ENCODE peak calls at places on chromosomes 16 and 17, in five cellular contexts. H is GM12878, W is SK-N-SH, C is H1, B is HCT116. A is an unnamed sample.

GRCh38 chr17:27385626-27386025 is 70.6 kb upstream of the KSR1 start:
- DNase-seq in H (no peak), W (no peak), C (no peak), B (no peak), A (no peak)

GRCh38 chr16:66364117-66364958 is 2.2 kb upstream of the CDH5 start:
- DNase-seq in H (no peak), W (no peak), C (no peak), B (no peak), A (peak)

GRCh38 chr16:87806246-87806607 is 40.4 kb upstream of the KLHDC4 start:
- DNase-seq in H (no peak), W (no peak), C (no peak), B (peak), A (no peak)

GRCh38 chr17:67602974-67603373 is 114.8 kb upstream of the NOL11 start:
- DNase-seq in H (no peak), W (peak), C (peak), B (peak), A (peak)

GRCh38 chr16:88815901-88816589 is 4.3 kb upstream of the APRT start:
- DNase-seq in H (no peak), W (peak), C (peak), B (no peak), A (no peak)

GRCh38 chr16:69926241-69926640 is 24.9 kb upstream of the CLEC18A start:
- DNase-seq in H (no peak), W (no peak), C (no peak), B (no peak), A (no peak)

GRCh38 chr17:9237661-9238301 is 216.5 kb downstream of the NTN1 start:
- DNase-seq in H (no peak), W (no peak), C (no peak), B (no peak), A (no peak)

GRCh38 chr16:84159006-84159405 is 13.9 kb downstream of the DNAAF1 start:
- DNase-seq in H (no peak), W (peak), C (no peak), B (no peak), A (no peak)

GRCh38 chr17:17126131-17127110 is 79.7 kb downstream of the PLD6 start:
- DNase-seq in H (no peak), W (no peak), C (no peak), B (no peak), A (no peak)

GRCh38 chr17:81735181-81736102 is 23.4 kb downstream of the SLC25A10 start:
- DNase-seq in H (peak), W (no peak), C (no peak), B (no peak), A (peak)

GRCh38 chr17:8408371-8408770 is 10.7 kb upstream of the RNF222 start:
- DNase-seq in H (no peak), W (no peak), C (no peak), B (peak), A (no peak)

GRCh38 chr17:57670769-57671545 is 74.1 kb downstream of the CCDC182 start:
- DNase-seq in H (no peak), W (no peak), C (peak), B (no peak), A (no peak)

GRCh38 chr16:58098207-58099096 is 30.7 kb downstream of the CFAP20 start:
- DNase-seq in H (no peak), W (no peak), C (no peak), B (no peak), A (no peak)

GRCh38 chr17:82490512-82491195 is 28.9 kb upstream of the FOXK2 start:
- DNase-seq in H (no peak), W (no peak), C (no peak), B (no peak), A (no peak)

GRCh38 chr17:79852748-79853147 is 13.5 kb upstream of the CBX4 start:
- DNase-seq in H (no peak), W (no peak), C (no peak), B (no peak), A (no peak)

GRCh38 chr16:641326-642188 is at the start of gene MCRIP2:
- DNase-seq in H (peak), W (peak), C (peak), B (no peak), A (peak)

GRCh38 chr16:15933781-15934180 is 15.6 kb upstream of the ABCC1 start:
- DNase-seq in H (no peak), W (no peak), C (no peak), B (no peak), A (no peak)

GRCh38 chr17:78737332-78737731 is 44.7 kb downstream of the CYTH1 start:
- DNase-seq in H (no peak), W (peak), C (no peak), B (no peak), A (no peak)

GRCh38 chr17:19727466-19728113 is 11.2 kb upstream of the SLC47A2 start:
- DNase-seq in H (no peak), W (no peak), C (no peak), B (no peak), A (peak)

GRCh38 chr17:72683506-72684404 is 408.7 kb downstream of the SLC39A11 start:
- DNase-seq in H (no peak), W (no peak), C (no peak), B (peak), A (peak)

GRCh38 chr17:15341385-15341849 is at the start of gene TEKT3:
- DNase-seq in H (no peak), W (peak), C (peak), B (no peak), A (peak)

GRCh38 chr17:73155410-73156165 is 9.2 kb upstream of the SSTR2 start:
- DNase-seq in H (no peak), W (peak), C (peak), B (no peak), A (no peak)

GRCh38 chr17:76038050-76038449 is 10.9 kb upstream of the EVPL start:
- DNase-seq in H (no peak), W (no peak), C (no peak), B (no peak), A (no peak)

GRCh38 chr17:16419074-16419928 is 3.9 kb downstream of the TRPV2 start:
- DNase-seq in H (peak), W (peak), C (no peak), B (no peak), A (no peak)

GRCh38 chr17:39595928-39596327 is 11.8 kb downstream of the NEUROD2 start:
- DNase-seq in H (no peak), W (no peak), C (peak), B (no peak), A (no peak)

GRCh38 chr16:86375370-86375769 is 135.0 kb upstream of the FOXF1 start:
- DNase-seq in H (no peak), W (no peak), C (no peak), B (no peak), A (no peak)

GRCh38 chr17:75845933-75846700 is 1.9 kb upstream of the UNC13D start:
- DNase-seq in H (no peak), W (no peak), C (no peak), B (no peak), A (no peak)

GRCh38 chr16:47888142-47888541 is 267.7 kb downstream of the ABCC12 start:
- DNase-seq in H (no peak), W (no peak), C (no peak), B (no peak), A (peak)

GRCh38 chr17:29243792-29244191 is 2.9 kb upstream of the CRYBA1 start:
- DNase-seq in H (no peak), W (peak), C (no peak), B (no peak), A (peak)

GRCh38 chr16:84117482-84117843 is 721 bp upstream of the MBTPS1 start:
- DNase-seq in H (no peak), W (peak), C (no peak), B (no peak), A (no peak)

GRCh38 chr17:74987909-74988711 is 678 bp downstream of the CDR2L start:
- DNase-seq in H (no peak), W (peak), C (peak), B (no peak), A (no peak)

GRCh38 chr17:65896889-65897288 is 295.0 kb downstream of the CEP112 start:
- DNase-seq in H (no peak), W (no peak), C (no peak), B (no peak), A (no peak)

GRCh38 chr17:31068291-31068690 is 26.5 kb upstream of the NF1 start:
- DNase-seq in H (no peak), W (peak), C (peak), B (peak), A (no peak)

GRCh38 chr16:88988980-88989791 is 12.2 kb upstream of the CBFA2T3 start:
- DNase-seq in H (no peak), W (no peak), C (no peak), B (no peak), A (no peak)

GRCh38 chr17:73247728-73248127 is 14.0 kb downstream of the CPSF4L start:
- DNase-seq in H (no peak), W (no peak), C (no peak), B (no peak), A (no peak)

GRCh38 chr16:695355-696089 is 5.3 kb upstream of the WDR24 start:
- DNase-seq in H (no peak), W (no peak), C (peak), B (no peak), A (no peak)

GRCh38 chr16:74605746-74606520 is 981 bp downstream of the GLG1 start:
- DNase-seq in H (no peak), W (no peak), C (no peak), B (no peak), A (no peak)

GRCh38 chr17:55825213-55825612 is 74.4 kb downstream of the PCTP start:
- DNase-seq in H (no peak), W (no peak), C (no peak), B (no peak), A (peak)

GRCh38 chr17:37488607-37489196 is 989 bp upstream of the DUSP14 start:
- DNase-seq in H (no peak), W (peak), C (no peak), B (peak), A (peak)

GRCh38 chr17:37489197-37490001 is at the start of gene DUSP14:
- DNase-seq in H (no peak), W (peak), C (peak), B (peak), A (peak)

GRCh38 chr17:37485938-37486570 is 3.6 kb upstream of the DUSP14 start:
- DNase-seq in H (no peak), W (no peak), C (no peak), B (no peak), A (no peak)

GRCh38 chr17:37490022-37490587 is 414 bp downstream of the DUSP14 start:
- DNase-seq in H (no peak), W (peak), C (peak), B (no peak), A (no peak)

DNA sequence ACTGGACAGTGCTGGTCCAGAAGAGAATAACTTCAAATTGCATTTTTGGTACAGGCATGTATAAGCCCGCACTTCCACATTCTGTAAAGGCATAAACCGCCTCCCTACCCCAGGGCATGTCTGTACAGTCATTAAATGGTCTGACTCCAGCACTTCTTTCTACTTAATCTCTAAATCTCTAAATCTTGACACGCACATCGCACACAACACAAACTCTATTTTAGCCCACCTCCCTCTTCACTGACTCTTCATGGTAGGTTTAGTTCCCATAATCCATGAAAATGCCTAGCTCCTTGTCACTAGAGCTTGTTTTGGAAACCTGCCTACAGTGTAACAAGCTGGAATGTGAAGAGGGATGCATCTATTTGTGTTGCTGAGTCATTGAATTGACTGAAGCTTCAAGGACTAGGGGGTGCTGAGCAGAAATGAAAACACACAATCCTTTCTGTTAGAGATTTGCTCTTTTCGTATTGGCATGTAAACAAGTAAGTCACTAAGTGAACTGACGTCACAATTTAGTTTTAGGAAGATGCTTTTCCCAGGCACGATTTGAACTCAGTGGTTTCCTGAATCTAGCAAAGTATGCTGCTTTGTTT is 1.6 kb upstream of the DUSP14 start:
- DNase-seq in H (no peak), W (peak), C (no peak), B (peak), A (peak)
- TF ChIP-seq JUND in H (no peak), W (peak), C (no peak), B (peak), A (peak)

GRCh38 chr16:68374961-68375660 is 64.3 kb downstream of the PRMT7 start:
- DNase-seq in H (no peak), W (no peak), C (no peak), B (no peak), A (peak)
- TF ChIP-seq JUND in H (no peak), W (no peak), C (no peak), B (no peak), A (no peak)

DNA sequence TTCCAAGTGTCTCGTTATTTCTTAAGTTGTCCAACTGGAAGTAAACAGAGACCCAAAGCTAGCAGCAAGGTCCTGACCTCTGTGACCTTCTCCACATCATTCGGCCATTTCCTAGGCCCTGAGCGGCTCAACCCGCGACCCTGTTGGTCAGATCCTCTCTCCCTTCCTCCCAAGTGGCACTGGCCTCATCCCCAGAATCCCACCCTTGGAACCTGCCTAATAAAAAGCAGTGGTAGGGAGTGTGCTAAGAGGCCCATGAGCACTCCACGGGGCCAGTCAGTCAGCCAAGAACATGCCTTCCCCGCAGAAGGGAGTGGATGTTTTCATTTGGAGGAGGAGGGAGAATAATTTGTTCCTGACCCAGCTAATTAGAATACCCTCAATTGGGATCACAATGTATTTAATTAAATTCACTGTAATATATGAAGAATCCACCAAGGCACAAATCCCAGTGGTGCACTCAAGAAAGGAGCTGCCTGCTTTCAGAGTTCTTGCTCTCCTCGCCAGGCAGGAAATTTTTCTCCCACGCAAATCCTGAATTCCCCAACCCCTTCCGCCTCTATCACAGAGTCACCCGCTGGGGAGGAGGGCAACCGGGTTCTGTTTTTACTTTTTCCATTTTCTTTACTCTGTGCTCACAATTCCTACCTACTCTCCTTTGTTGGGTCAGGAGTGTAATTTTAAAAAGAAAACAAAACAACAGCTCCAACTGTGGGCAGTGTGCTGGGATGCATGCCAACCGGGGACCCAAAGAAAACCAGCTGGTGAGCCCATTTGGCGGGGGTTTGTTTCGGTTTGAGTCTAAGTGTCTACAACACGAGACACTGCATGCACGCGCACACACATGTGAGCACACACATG is 153.4 kb downstream of the ZFHX3 start:
- DNase-seq in H (no peak), W (no peak), C (no peak), B (no peak), A (no peak)
- TF ChIP-seq JUND in H (no peak), W (no peak), C (no peak), B (no peak), A (no peak)

GRCh38 chr16:73064996-73065349 is 17.0 kb upstream of the ZFHX3 start:
- DNase-seq in H (no peak), W (no peak), C (no peak), B (no peak), A (no peak)
- TF ChIP-seq JUND in H (no peak), W (no peak), C (no peak), B (no peak), A (no peak)

GRCh38 chr16:49490321-49490705 is 116.7 kb downstream of the C16orf78 start:
- DNase-seq in H (no peak), W (no peak), C (no peak), B (no peak), A (no peak)

GRCh38 chr16:49491111-49491670 is 117.6 kb downstream of the C16orf78 start:
- DNase-seq in H (no peak), W (no peak), C (no peak), B (no peak), A (no peak)

GRCh38 chr16:49488740-49489525 is 115.3 kb downstream of the C16orf78 start:
- DNase-seq in H (no peak), W (no peak), C (no peak), B (no peak), A (no peak)

GRCh38 chr16:49488336-49488735 is 114.7 kb downstream of the C16orf78 start:
- DNase-seq in H (no peak), W (no peak), C (no peak), B (no peak), A (no peak)

GRCh38 chr16:49489686-49490320 is 116.2 kb downstream of the C16orf78 start:
- DNase-seq in H (no peak), W (no peak), C (no peak), B (no peak), A (no peak)
- TF ChIP-seq JUND in H (no peak), W (no peak), C (no peak), B (no peak), A (no peak)